ENCODE peak calls at places on chromosomes 13 and 19, in nine cellular contexts. P is HepG2, A is MM.1S, N is heart left ventricle, D is transverse colon, G is HCT116, O is Peyer's patch, Q is mucosa of descending colon, K is endothelial cell of umbilical vein. T is an unnamed sample. For H3K9me3, the result is how much of the 10 kb centered on the place peaks cover.

GRCh38 chr13:46530084-46530935 is 22.7 kb upstream of the LRCH1 start:
- DNase-seq in P (no peak), A (no peak), N (no peak), D (no peak), G (no peak), O (no peak), Q (no peak), K (no peak), T (no peak)

GRCh38 chr19:13024958-13025653 is 29.8 kb downstream of the NFIX start:
- DNase-seq in P (no peak), A (no peak), N (no peak), D (peak), G (no peak), O (no peak), Q (peak), K (peak), T (no peak)

GRCh38 chr19:14375055-14375581 is 6.1 kb upstream of the ADGRE5 start:
- DNase-seq in P (no peak), A (no peak), N (peak), D (peak), G (no peak), O (peak), Q (peak), K (no peak), T (no peak)

GRCh38 chr19:42132030-42132628 is at the start of gene POU2F2:
- DNase-seq in P (no peak), A (peak), N (peak), D (peak), G (no peak), O (peak), Q (peak), K (no peak), T (no peak)

GRCh38 chr19:2253106-2254051 is 2.8 kb downstream of the JSRP1 start:
- DNase-seq in P (peak), A (no peak), N (no peak), D (no peak), G (no peak), O (no peak), Q (peak), K (no peak), T (no peak)

GRCh38 chr13:108322206-108322824 is 52.8 kb downstream of the TNFSF13B start:
- DNase-seq in P (peak), A (peak), N (no peak), D (no peak), G (peak), O (no peak), Q (no peak), K (peak), T (no peak)

GRCh38 chr13:75319244-75319643 is 162.7 kb downstream of the TBC1D4 start:
- DNase-seq in P (peak), A (no peak), N (no peak), D (no peak), G (no peak), O (no peak), Q (no peak), K (peak), T (no peak)

GRCh38 chr13:110560606-110561334 is 752 bp downstream of the RAB20 start:
- DNase-seq in P (peak), A (peak), N (no peak), D (peak), G (no peak), O (no peak), Q (peak), K (peak), T (peak)

GRCh38 chr19:3129112-3129511 is 6.7 kb upstream of the GNA15 start:
- DNase-seq in P (peak), A (no peak), N (no peak), D (no peak), G (peak), O (no peak), Q (no peak), K (peak), T (no peak)

GRCh38 chr13:99354371-99354951 is 47.3 kb upstream of the GPR183 start:
- DNase-seq in P (no peak), A (no peak), N (no peak), D (no peak), G (no peak), O (peak), Q (no peak), K (no peak), T (no peak)

GRCh38 chr19:17103177-17103576 is 27.6 kb downstream of the MYO9B start:
- DNase-seq in P (peak), A (no peak), N (no peak), D (peak), G (peak), O (peak), Q (no peak), K (peak), T (peak)

GRCh38 chr13:80695841-80696240 is 354.9 kb upstream of the SPRY2 start:
- DNase-seq in P (no peak), A (no peak), N (no peak), D (no peak), G (no peak), O (no peak), Q (no peak), K (no peak), T (no peak)

GRCh38 chr13:24734951-24735350 is 29.0 kb upstream of the RNF17 start:
- DNase-seq in P (no peak), A (no peak), N (no peak), D (no peak), G (no peak), O (no peak), Q (no peak), K (no peak), T (no peak)

GRCh38 chr13:105847532-105848295 is 687.7 kb downstream of the EFNB2 start:
- DNase-seq in P (no peak), A (no peak), N (no peak), D (no peak), G (no peak), O (no peak), Q (no peak), K (peak), T (no peak)

GRCh38 chr13:98150836-98151489 is 8.1 kb downstream of the FARP1 start:
- DNase-seq in P (no peak), A (no peak), N (no peak), D (no peak), G (no peak), O (no peak), Q (no peak), K (no peak), T (no peak)

GRCh38 chr19:7729831-7730285 is 2.1 kb downstream of the CLEC4G start:
- DNase-seq in P (no peak), A (no peak), N (no peak), D (no peak), G (no peak), O (no peak), Q (no peak), K (no peak), T (no peak)

GRCh38 chr19:32407004-32407992 is 1.7 kb downstream of the DPY19L3 start:
- DNase-seq in P (peak), A (no peak), N (no peak), D (peak), G (no peak), O (no peak), Q (peak), K (no peak), T (no peak)

GRCh38 chr13:32650705-32651311 is 64.6 kb downstream of the PDS5B start:
- DNase-seq in P (peak), A (peak), N (peak), D (peak), G (peak), O (peak), Q (no peak), K (peak), T (peak)

GRCh38 chr13:73610799-73611592 is 523.2 kb downstream of the KLF12 start:
- DNase-seq in P (no peak), A (no peak), N (no peak), D (no peak), G (no peak), O (no peak), Q (no peak), K (no peak), T (no peak)

GRCh38 chr13:26971990-26972888 is 199.4 kb downstream of the USP12 start:
- DNase-seq in P (peak), A (peak), N (no peak), D (peak), G (peak), O (peak), Q (peak), K (no peak), T (peak)

GRCh38 chr13:44267966-44268365 is 105.7 kb upstream of the SERP2 start:
- DNase-seq in P (no peak), A (no peak), N (no peak), D (no peak), G (no peak), O (no peak), Q (no peak), K (no peak), T (no peak)

GRCh38 chr19:32421589-32422361 is 16.2 kb downstream of the DPY19L3 start:
- DNase-seq in P (no peak), A (no peak), N (no peak), D (no peak), G (no peak), O (no peak), Q (no peak), K (peak), T (no peak)

GRCh38 chr19:42420055-42420544 is 7.1 kb downstream of the LIPE start:
- DNase-seq in P (peak), A (peak), N (no peak), D (peak), G (peak), O (peak), Q (no peak), K (peak), T (peak)

GRCh38 chr19:1012334-1012733 is 8.6 kb downstream of the TMEM259 start:
- DNase-seq in P (no peak), A (no peak), N (no peak), D (no peak), G (no peak), O (no peak), Q (no peak), K (no peak), T (no peak)

GRCh38 chr19:51131780-51132680 is 7.3 kb downstream of the SIGLEC9 start:
- DNase-seq in P (no peak), A (no peak), N (peak), D (peak), G (peak), O (peak), Q (peak), K (peak), T (peak)

GRCh38 chr19:33434886-33435705 is 61.6 kb downstream of the CEBPG start:
- DNase-seq in P (no peak), A (no peak), N (no peak), D (no peak), G (no peak), O (no peak), Q (peak), K (no peak), T (no peak)

GRCh38 chr19:55166530-55167268 is at the start of gene DNAAF3:
- DNase-seq in P (peak), A (peak), N (peak), D (peak), G (peak), O (peak), Q (peak), K (peak), T (peak)

GRCh38 chr13:44396963-44397580 is 23.4 kb downstream of the SERP2 start:
- DNase-seq in P (no peak), A (no peak), N (no peak), D (no peak), G (no peak), O (no peak), Q (no peak), K (no peak), T (peak)

GRCh38 chr13:50979187-50979586 is 69.6 kb downstream of the RNASEH2B start:
- DNase-seq in P (no peak), A (no peak), N (no peak), D (no peak), G (no peak), O (no peak), Q (no peak), K (no peak), T (no peak)

GRCh38 chr19:55081773-55082022 is 6.0 kb downstream of the EPS8L1 start:
- DNase-seq in P (no peak), A (no peak), N (no peak), D (no peak), G (no peak), O (no peak), Q (peak), K (no peak), T (no peak)

GRCh38 chr19:51139299-51140018 is 2.6 kb upstream of the SIGLEC7 start:
- DNase-seq in P (no peak), A (no peak), N (no peak), D (no peak), G (no peak), O (no peak), Q (no peak), K (no peak), T (no peak)

GRCh38 chr13:40058757-40059236 is 403.3 kb downstream of the COG6 start:
- DNase-seq in P (no peak), A (no peak), N (no peak), D (no peak), G (no peak), O (no peak), Q (no peak), K (no peak), T (no peak)

GRCh38 chr19:10339977-10340376 is 553 bp upstream of the ICAM3 start:
- DNase-seq in P (no peak), A (no peak), N (no peak), D (no peak), G (no peak), O (no peak), Q (no peak), K (no peak), T (no peak)

GRCh38 chr19:51417107-51417806 is at the start of gene SIGLEC10:
- DNase-seq in P (no peak), A (no peak), N (peak), D (peak), G (no peak), O (peak), Q (peak), K (no peak), T (no peak)

GRCh38 chr13:112968380-112968909 is 569 bp upstream of the MCF2L start:
- DNase-seq in P (no peak), A (no peak), N (no peak), D (peak), G (no peak), O (peak), Q (peak), K (no peak), T (no peak)

GRCh38 chr13:51912511-51913225 is 50.9 kb downstream of the CCDC70 start:
- DNase-seq in P (no peak), A (no peak), N (no peak), D (no peak), G (no peak), O (no peak), Q (no peak), K (no peak), T (no peak)

GRCh38 chr13:51420681-51421476 is 32.0 kb downstream of the INTS6 start:
- DNase-seq in P (no peak), A (no peak), N (no peak), D (no peak), G (no peak), O (no peak), Q (no peak), K (no peak), T (no peak)

GRCh38 chr19:39428309-39429112 is 7.2 kb downstream of the RPS16 start:
- DNase-seq in P (peak), A (no peak), N (peak), D (peak), G (no peak), O (no peak), Q (peak), K (peak), T (peak)

DNA sequence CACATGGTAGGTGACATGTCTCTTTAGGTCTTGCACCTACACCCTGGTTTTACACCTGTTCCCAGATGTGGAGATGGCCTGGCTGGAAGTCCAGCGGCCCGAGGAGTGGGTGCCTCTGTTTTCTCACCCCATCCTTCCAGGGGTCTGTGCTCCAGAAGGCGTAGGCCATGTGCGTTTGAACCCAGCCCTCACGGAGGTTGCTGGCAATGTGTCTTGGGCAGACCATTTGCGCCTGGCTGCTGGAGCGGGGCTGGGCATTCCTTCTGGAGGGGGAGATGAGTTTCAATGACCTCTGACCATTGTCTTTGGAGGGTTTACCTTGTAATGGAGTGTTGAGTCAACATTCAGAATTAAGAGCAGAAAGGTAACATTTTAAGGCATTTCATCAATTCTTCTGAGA is 54.8 kb upstream of the ZNF536 start:
- DNase-seq in P (no peak), A (no peak), N (no peak), D (no peak), G (no peak), O (no peak), Q (no peak), K (no peak), T (no peak)
- H3K9me3 ChIP-seq in P (under half), A (under half), N (under half), D (under half), G (under half), O (under half), Q (under half), K (under half), T (under half)

DNA sequence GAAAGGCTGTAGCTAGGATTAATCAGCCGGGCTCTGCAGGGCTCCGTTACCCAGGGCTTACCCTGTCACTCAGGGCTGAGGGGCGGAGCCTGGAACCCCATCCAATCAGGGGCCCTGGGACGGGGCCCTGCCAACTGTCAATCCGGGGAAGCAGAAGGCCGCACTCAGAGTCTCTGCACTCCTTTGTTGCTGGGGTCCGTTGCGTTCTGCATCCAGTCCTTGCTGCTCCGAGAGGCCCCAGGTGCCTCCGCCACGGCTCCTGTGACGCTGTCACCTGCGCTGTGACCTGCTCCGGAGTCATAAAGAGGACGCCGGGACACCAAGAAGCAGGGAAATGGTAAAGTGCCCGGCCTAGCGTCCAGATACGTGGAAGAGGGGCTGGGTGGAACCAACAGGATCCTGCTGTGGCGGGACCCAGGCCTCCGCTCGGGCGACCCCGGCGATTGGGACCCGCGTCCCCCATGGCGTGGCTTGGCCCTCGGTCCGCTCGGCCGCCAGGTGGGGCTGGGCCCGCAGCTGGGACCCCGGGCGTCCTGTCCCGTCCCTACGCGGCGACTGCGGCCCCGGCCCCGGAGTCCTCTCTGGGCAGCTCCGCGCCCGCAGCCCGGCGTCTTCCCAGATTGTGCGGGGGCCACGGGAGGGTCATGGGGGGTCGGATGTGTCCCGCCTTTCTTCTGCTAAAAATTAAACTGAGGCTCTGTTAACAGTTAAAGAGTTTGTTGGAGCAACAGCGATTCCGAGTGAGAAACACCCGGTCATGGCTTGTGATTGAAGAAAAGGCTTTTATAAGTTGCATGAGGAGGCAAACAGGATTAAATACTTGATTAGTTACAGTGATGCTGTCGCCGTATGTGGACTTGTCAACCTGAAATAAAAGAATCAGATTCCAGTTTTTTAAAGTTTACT is at the start of gene ZNF491:
- DNase-seq in P (peak), A (peak), N (peak), D (peak), G (no peak), O (peak), Q (peak), K (peak), T (peak)
- TF ChIP-seq CTCF in P (peak), A (peak), N (no peak), D (peak), G (no peak), O (peak), Q (no peak), K (peak), T (peak)

GRCh38 chr19:58038688-58039204 is 4.9 kb downstream of the ZSCAN1 start:
- DNase-seq in P (peak), A (no peak), N (no peak), D (no peak), G (no peak), O (no peak), Q (no peak), K (no peak), T (peak)

GRCh38 chr19:58037927-58038687 is 4.3 kb downstream of the ZSCAN1 start:
- DNase-seq in P (no peak), A (no peak), N (no peak), D (no peak), G (no peak), O (no peak), Q (no peak), K (no peak), T (peak)

GRCh38 chr19:58044391-58044790 is 10.6 kb downstream of the ZSCAN1 start:
- DNase-seq in P (no peak), A (no peak), N (no peak), D (no peak), G (no peak), O (no peak), Q (no peak), K (no peak), T (no peak)

GRCh38 chr19:58042709-58043340 is 9.0 kb downstream of the ZSCAN1 start:
- DNase-seq in P (no peak), A (no peak), N (no peak), D (no peak), G (no peak), O (no peak), Q (no peak), K (no peak), T (no peak)

GRCh38 chr19:58040751-58041525 is 7.1 kb downstream of the ZSCAN1 start:
- DNase-seq in P (no peak), A (no peak), N (no peak), D (no peak), G (no peak), O (no peak), Q (no peak), K (no peak), T (peak)
- H3K9me3 ChIP-seq in P (under half), A (under half), N (half or more), D (under half), G (under half), O (under half), Q (half or more), K (under half), T (under half)

GRCh38 chr19:48445256-48445605 is 552 bp upstream of the GRWD1 start:
- DNase-seq in P (peak), A (peak), N (peak), D (no peak), G (peak), O (no peak), Q (no peak), K (peak), T (peak)

GRCh38 chr19:48444129-48444932 is 1.5 kb upstream of the GRWD1 start:
- DNase-seq in P (no peak), A (no peak), N (no peak), D (no peak), G (no peak), O (no peak), Q (no peak), K (no peak), T (no peak)

GRCh38 chr19:48444933-48445194 is 919 bp upstream of the GRWD1 start:
- DNase-seq in P (no peak), A (no peak), N (no peak), D (no peak), G (no peak), O (no peak), Q (no peak), K (no peak), T (no peak)

GRCh38 chr19:48446579-48446978 is 796 bp downstream of the GRWD1 start:
- DNase-seq in P (no peak), A (no peak), N (no peak), D (no peak), G (no peak), O (no peak), Q (no peak), K (no peak), T (no peak)

GRCh38 chr19:48445606-48446481 is at the start of gene GRWD1:
- DNase-seq in P (peak), A (peak), N (peak), D (peak), G (peak), O (peak), Q (peak), K (peak), T (peak)
- TF ChIP-seq CTCF in P (peak), A (peak), N (no peak), D (no peak), G (no peak), O (no peak), Q (no peak), K (no peak), T (peak)

GRCh38 chr19:23222998-23223652 is 27.1 kb downstream of the ZNF724 start:
- DNase-seq in P (peak), A (no peak), N (no peak), D (no peak), G (no peak), O (no peak), Q (no peak), K (no peak), T (no peak)
- H3K9me3 ChIP-seq in P (half or more), A (under half), N (half or more), D (half or more), G (under half), O (half or more), Q (half or more), K (under half), T (under half)

DNA sequence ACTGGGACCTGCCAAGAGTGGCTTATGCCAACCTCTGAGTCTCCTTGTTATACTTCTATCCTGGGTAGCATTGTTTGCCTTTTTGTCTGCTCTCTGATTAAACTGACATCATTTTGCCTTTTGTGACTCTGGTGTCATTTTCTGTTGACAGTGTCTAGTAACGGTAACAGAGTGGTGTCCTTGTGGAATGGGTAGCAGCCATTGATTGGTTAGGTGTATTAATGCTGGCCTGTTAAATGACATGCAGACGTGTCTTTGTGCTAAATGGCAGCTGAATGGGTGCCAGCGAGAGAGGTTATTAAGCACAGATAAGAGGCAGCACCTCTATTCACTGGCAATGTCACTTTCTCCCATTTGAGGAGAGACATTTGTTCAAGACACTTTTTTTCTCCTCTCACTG is 1289.4 kb downstream of the PCDH9 start:
- DNase-seq in P (no peak), A (no peak), N (peak), D (no peak), G (no peak), O (no peak), Q (no peak), K (no peak), T (no peak)
- TF ChIP-seq CTCF in P (no peak), A (no peak), N (no peak), D (no peak), G (no peak), O (no peak), Q (no peak), K (no peak), T (no peak)

T was measured in WERI-Rb-1.